ENCODE peak calls at places on chromosomes 7 and 10, in seven cellular contexts. C, M, H, R, T, W and Z are unnamed samples.

GRCh38 chr10:79102056-79102874 is 33.5 kb downstream of the ZMIZ1 start:
- DNase-seq in M (no peak), R (no peak), T (no peak), W (no peak), H (peak), C (no peak), Z (no peak)

GRCh38 chr7:70828366-70828765 is 303.6 kb upstream of the GALNT17 start:
- DNase-seq in T (no peak), M (no peak), H (no peak), W (no peak), R (no peak), C (no peak), Z (no peak)

GRCh38 chr7:47336178-47337020 is 245.5 kb downstream of the TNS3 start:
- DNase-seq in M (no peak), W (no peak), T (no peak), C (no peak), H (peak), R (no peak), Z (no peak)

GRCh38 chr10:36181421-36181820 is 539.3 kb upstream of the FZD8 start:
- DNase-seq in W (no peak), H (no peak), R (no peak), M (no peak), C (no peak), T (peak), Z (no peak)

GRCh38 chr10:33669861-33670385 is 335.5 kb upstream of the NRP1 start:
- DNase-seq in M (no peak), C (no peak), H (no peak), W (no peak), T (no peak), R (no peak), Z (no peak)

GRCh38 chr10:98088186-98088971 is 46.1 kb upstream of the R3HCC1L start:
- DNase-seq in M (no peak), C (no peak), W (no peak), T (no peak), R (no peak), H (no peak), Z (no peak)

GRCh38 chr7:151063212-151063561 is 3.8 kb downstream of the SLC4A2 start:
- DNase-seq in M (no peak), C (no peak), R (no peak), T (no peak), H (no peak), W (no peak), Z (no peak)

GRCh38 chr7:363626-364025 is 73.7 kb downstream of the FOXL3 start:
- DNase-seq in H (no peak), M (no peak), C (no peak), T (no peak), W (no peak), R (no peak), Z (no peak)

GRCh38 chr7:102890292-102890970 is 22.4 kb upstream of the LRRC17 start:
- DNase-seq in R (no peak), W (no peak), M (no peak), T (peak), H (no peak), C (no peak), Z (no peak)

GRCh38 chr7:82327898-82328297 is 115.7 kb downstream of the CACNA2D1 start:
- DNase-seq in H (no peak), M (no peak), W (no peak), T (no peak), C (no peak), R (no peak), Z (no peak)

GRCh38 chr7:134766779-134767566 is 12.5 kb upstream of the CALD1 start:
- DNase-seq in M (no peak), H (no peak), C (no peak), W (no peak), T (no peak), R (no peak), Z (no peak)

GRCh38 chr10:14949291-14949690 is 4.6 kb downstream of the DCLRE1C start:
- DNase-seq in T (no peak), H (no peak), W (no peak), M (no peak), R (no peak), C (no peak), Z (no peak)

GRCh38 chr7:143331179-143331825 is 15.4 kb downstream of the CLCN1 start:
- DNase-seq in T (peak), R (no peak), H (no peak), M (no peak), W (no peak), C (no peak), Z (no peak)

GRCh38 chr10:8043569-8044306 is 10.8 kb upstream of the GATA3 start:
- DNase-seq in R (peak), H (peak), C (peak), W (no peak), T (no peak), M (no peak), Z (peak)

GRCh38 chr10:114286971-114287370 is 47.9 kb downstream of the VWA2 start:
- DNase-seq in R (no peak), T (no peak), C (no peak), W (no peak), H (no peak), M (no peak), Z (no peak)

GRCh38 chr7:24135003-24135817 is 148.8 kb upstream of the NPY start:
- DNase-seq in H (no peak), M (no peak), C (no peak), T (no peak), W (no peak), R (no peak), Z (peak)

GRCh38 chr7:106358103-106358663 is 73.4 kb upstream of the NAMPT start:
- DNase-seq in T (no peak), H (no peak), W (no peak), M (no peak), C (no peak), R (no peak), Z (no peak)

GRCh38 chr7:1103009-1103788 is 15.3 kb downstream of the GPER1 start:
- DNase-seq in M (no peak), R (no peak), C (no peak), W (no peak), H (no peak), T (no peak), Z (no peak)

GRCh38 chr10:106513328-106513727 is 651.2 kb downstream of the SORCS1 start:
- DNase-seq in C (no peak), T (no peak), R (no peak), W (no peak), M (no peak), H (no peak), Z (no peak)

GRCh38 chr10:61904711-61905445 is 3.4 kb downstream of the ARID5B start:
- DNase-seq in H (no peak), M (no peak), W (peak), C (no peak), T (no peak), R (no peak), Z (no peak)

GRCh38 chr10:92366412-92367021 is 75.5 kb downstream of the MARCHF5 start:
- DNase-seq in R (no peak), H (no peak), W (no peak), M (no peak), T (no peak), C (no peak), Z (no peak)

GRCh38 chr7:155362380-155363145 is 64.9 kb downstream of the INSIG1 start:
- DNase-seq in W (no peak), M (no peak), H (no peak), R (no peak), C (no peak), T (no peak), Z (no peak)

GRCh38 chr7:70093496-70093895 is 495.2 kb downstream of the AUTS2 start:
- DNase-seq in W (peak), R (no peak), C (no peak), M (peak), H (no peak), T (no peak), Z (peak)